ENCODE peak calls at places on chromosomes 4 and X, in four cellular contexts. T is IMR-90, N is H9, I is H1. Q is an unnamed sample.

GRCh38 chr4:41487868-41488267 is 50.1 kb upstream of the LIMCH1 start:
- DNase-seq in T (no peak), N (no peak), I (no peak), Q (no peak)

GRCh38 chr4:166172619-166173018 is 299.6 kb downstream of the TLL1 start:
- DNase-seq in I (no peak), T (no peak), N (no peak), Q (no peak)

GRCh38 chr4:171622729-171623128 is 190.5 kb upstream of the GALNTL6 start:
- DNase-seq in T (no peak), N (no peak), I (no peak), Q (no peak)

GRCh38 chr4:159146007-159146330 is 43.1 kb downstream of the RAPGEF2 start:
- DNase-seq in T (peak; percentile 37), I (no peak), N (no peak), Q (no peak)

GRCh38 chrX:17005712-17006372 is 59.4 kb downstream of the REPS2 start:
- DNase-seq in N (no peak), T (no peak), I (no peak), Q (no peak)

GRCh38 chrX:45070116-45071007 is 130.3 kb downstream of the DIPK2B start:
- DNase-seq in T (peak; percentile 67), I (no peak), N (no peak), Q (peak; percentile 35)

GRCh38 chrX:49627030-49627777 is 28.4 kb downstream of the GAGE1 start:
- DNase-seq in I (peak; percentile 47), N (peak; percentile 65), T (no peak), Q (peak; percentile 46)

GRCh38 chrX:122501652-122502051 is 682.4 kb upstream of the GRIA3 start:
- DNase-seq in N (no peak), I (no peak), T (no peak), Q (no peak)

DNA sequence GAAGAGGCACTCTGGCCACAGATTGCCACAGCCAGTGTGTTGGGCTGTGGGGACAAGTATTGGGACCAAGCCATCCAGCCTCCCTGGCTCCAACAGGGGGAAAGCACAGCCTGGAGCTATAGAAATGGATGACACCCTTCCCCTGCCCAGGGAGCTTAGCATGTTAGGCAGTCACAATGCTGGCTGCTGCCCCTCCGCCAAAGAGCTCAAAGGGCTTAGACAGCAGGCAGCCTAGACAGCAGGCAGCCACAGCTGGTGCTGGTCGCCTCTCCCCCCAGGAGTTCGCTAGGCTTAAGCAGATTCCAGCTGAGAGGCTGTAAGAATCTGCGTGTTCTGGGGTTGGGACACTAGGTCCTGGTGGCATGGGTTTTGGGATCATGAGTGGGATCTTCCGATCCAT is 94.5 kb upstream of the MXRA5 start:
- DNase-seq in I (no peak), N (no peak), T (no peak), Q (no peak)
- H3K56ac ChIP-seq in I (no peak overlapping the region), N (no peak overlapping the region), T (no peak overlapping the region), Q (no peak overlapping the region)

DNA sequence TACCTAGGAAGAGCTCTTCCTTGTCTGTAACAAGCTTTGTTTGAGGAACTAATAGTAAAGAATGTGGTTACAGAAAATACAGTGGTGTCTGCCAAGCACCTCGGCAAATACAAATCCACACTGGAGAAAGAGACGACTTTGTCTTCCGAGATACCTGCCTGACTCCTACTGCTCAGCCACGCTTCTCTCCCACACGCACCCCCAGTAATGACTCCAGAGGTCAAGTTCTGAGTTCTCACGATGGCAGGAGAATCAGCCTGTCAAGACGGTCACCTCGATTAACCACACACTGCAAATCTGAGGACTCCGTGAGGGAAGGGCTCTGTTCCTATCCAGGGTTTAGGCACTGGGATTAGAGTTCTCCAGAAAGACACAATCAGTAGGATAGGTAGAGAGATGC is 8.2 kb upstream of the TRIML2 start:
- DNase-seq in T (no peak), I (no peak), N (no peak), Q (no peak)
- H3K56ac ChIP-seq in T (no peak overlapping the region), I (no peak overlapping the region), N (no peak overlapping the region), Q (no peak overlapping the region)

DNA sequence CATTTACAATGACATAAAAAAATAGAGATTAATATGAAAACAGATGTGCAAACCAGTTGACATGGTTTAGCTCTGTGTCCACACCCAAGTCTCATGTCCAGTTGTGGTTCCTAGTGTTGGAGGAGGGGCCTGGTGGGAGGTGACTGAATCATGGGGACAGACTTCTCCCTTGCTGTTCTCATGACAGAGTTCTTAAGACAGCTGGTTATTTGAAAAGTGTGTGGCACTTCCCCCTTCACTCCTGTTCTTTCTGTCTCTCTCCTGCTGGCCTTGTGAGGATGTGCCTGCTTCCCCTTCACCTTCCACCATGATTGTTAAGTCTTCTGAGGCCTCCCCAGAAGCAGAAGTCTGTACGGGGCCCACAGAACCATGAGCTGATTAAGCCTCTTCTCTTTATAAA is 23.8 kb downstream of the CNOT6L start:
- DNase-seq in T (no peak), N (no peak), I (no peak), Q (no peak)
- H3K56ac ChIP-seq in T (no peak overlapping the region), N (no peak overlapping the region), I (no peak overlapping the region), Q (no peak overlapping the region)

DNA sequence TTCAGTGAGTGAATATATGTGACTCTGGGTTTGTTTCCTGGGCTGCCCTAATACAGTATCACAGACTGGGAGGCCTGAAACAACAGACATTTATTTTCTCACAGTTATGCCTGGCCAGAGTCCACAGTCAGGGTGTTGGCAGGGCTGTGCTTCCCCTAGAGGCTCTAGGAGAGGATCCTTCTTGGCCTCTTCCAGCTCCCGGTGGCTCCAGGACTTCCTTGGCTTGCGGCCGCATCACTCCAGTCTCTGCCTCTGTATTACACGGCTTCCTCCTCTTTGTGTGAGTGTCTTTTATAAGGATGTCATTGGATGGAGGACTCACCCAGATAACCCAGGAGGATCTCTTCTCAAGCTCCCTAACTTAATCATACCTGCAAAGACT is 5.2 kb upstream of the JAKMIP1 start:
- DNase-seq in T (no peak), I (no peak), N (no peak), Q (peak; percentile 67)
- H3K56ac ChIP-seq in T (no peak overlapping the region), I (no peak overlapping the region), N (no peak overlapping the region), Q (no peak overlapping the region)

GRCh38 chr4:3407930-3408792 is 33.6 kb upstream of the HGFAC start:
- DNase-seq in N (peak; percentile 20), T (no peak), I (no peak), Q (no peak)
- H3K56ac ChIP-seq in N (no peak overlapping the region), T (no peak overlapping the region), I (no peak overlapping the region), Q (peak overlapping the region; percentile 35)

DNA sequence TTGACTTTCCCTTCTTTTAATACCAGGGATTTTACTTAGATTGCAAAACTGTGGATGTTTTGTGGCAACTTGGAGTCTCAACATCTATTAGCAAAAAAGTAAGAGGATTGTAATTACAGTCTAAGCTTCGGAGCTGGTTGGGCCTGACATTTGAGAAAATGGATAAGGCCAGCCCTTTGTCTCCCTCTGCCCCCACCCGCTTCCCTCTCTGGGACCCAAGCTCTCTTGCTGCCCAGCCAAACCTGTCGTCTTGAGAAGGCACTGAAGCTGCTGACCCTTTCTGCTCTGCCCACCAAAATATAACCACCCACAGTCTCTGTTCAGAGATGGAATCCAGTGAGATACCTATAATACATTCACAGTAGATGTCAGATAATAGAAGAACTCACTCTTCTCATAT is 49.6 kb downstream of the SHROOM3 start:
- DNase-seq in I (no peak), N (no peak), T (no peak), Q (no peak)
- H3K56ac ChIP-seq in I (no peak overlapping the region), N (no peak overlapping the region), T (no peak overlapping the region), Q (peak overlapping the region; percentile 34)

DNA sequence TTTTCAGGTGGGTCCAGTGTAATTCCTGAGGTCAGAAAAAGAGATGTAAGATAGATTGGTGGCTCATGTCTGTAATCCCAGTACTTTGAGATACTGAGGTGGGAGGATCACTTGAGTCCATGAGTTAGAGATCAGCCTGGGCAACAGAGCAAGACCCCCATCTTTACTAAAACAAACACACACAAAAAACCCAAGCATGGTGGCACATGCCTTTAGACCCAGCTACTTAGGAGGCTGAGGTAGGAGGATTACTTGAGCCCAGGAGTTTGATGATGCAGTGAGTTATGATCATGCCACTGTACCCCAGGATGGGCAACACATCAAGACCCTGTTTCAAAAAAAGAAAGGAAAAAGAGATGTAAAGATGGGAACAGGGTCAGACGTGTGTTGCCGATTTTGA is 857.4 kb upstream of the NDST4 start:
- DNase-seq in I (no peak), T (no peak), N (no peak), Q (no peak)
- H3K56ac ChIP-seq in I (no peak overlapping the region), T (no peak overlapping the region), N (no peak overlapping the region), Q (peak overlapping the region; percentile 6)